ENCODE peak calls at places on chromosomes 7 and 10, in ten cellular contexts. T is gastrocnemius medialis, F is MM.1S, I is brain microvascular endothelial cell, N is tibial nerve, G is heart right ventricle, A is ovary, R is IMR-90, X is lung, Y is vagina. K is an unnamed sample. For H3K36me3, the result is how much of the 10 kb centered on the place peaks cover.

GRCh38 chr7:74183142-74183541 is 9.0 kb downstream of the EIF4H start:
- DNase-seq in T (no peak), Y (no peak), G (no peak), N (no peak), F (no peak), I (no peak), X (no peak), R (no peak), A (peak), K (no peak)

GRCh38 chr7:25060487-25061055 is 64.5 kb downstream of the CYCS start:
- DNase-seq in G (no peak), F (no peak), T (no peak), Y (no peak), X (no peak), I (no peak), R (no peak), A (no peak), N (no peak), K (no peak)

GRCh38 chr10:78686444-78687060 is 382.2 kb upstream of the ZMIZ1 start:
- DNase-seq in N (no peak), A (no peak), Y (peak), R (no peak), G (no peak), X (no peak), F (no peak), I (no peak), T (no peak), K (no peak)

GRCh38 chr7:106844286-106844997 is 20.6 kb upstream of the PIK3CG start:
- DNase-seq in X (no peak), A (no peak), G (no peak), I (no peak), F (no peak), T (no peak), N (no peak), Y (no peak), R (no peak), K (no peak)

GRCh38 chr10:25017661-25018060 is 1.2 kb downstream of the THNSL1 start:
- DNase-seq in A (no peak), X (no peak), Y (no peak), I (no peak), G (no peak), T (no peak), N (no peak), R (no peak), F (no peak), K (no peak)

GRCh38 chr10:101840741-101841453 is 2.7 kb downstream of the KCNIP2 start:
- DNase-seq in I (peak), T (peak), A (peak), R (peak), Y (no peak), F (peak), X (peak), G (peak), N (peak), K (peak)

GRCh38 chr10:48774416-48775205 is 89.9 kb downstream of the WDFY4 start:
- DNase-seq in I (no peak), X (no peak), N (no peak), Y (peak), R (no peak), A (no peak), G (no peak), F (no peak), T (no peak), K (no peak)

GRCh38 chr7:157494506-157495176 is 157.8 kb downstream of the DNAJB6 start:
- DNase-seq in G (no peak), A (no peak), I (no peak), X (no peak), R (no peak), N (no peak), F (no peak), T (no peak), Y (no peak), K (no peak)

GRCh38 chr7:18064242-18064838 is 36.7 kb upstream of the PRPS1L1 start:
- DNase-seq in X (no peak), G (no peak), Y (no peak), N (no peak), T (no peak), I (peak), F (peak), R (no peak), A (no peak), K (no peak)

GRCh38 chr10:109214916-109215740 is 708.2 kb downstream of the XPNPEP1 start:
- DNase-seq in A (no peak), X (no peak), N (no peak), F (no peak), T (no peak), R (no peak), Y (no peak), G (no peak), I (no peak), K (no peak)

GRCh38 chr10:78255796-78256638 is 222.4 kb downstream of the RPS24 start:
- DNase-seq in F (no peak), Y (no peak), N (no peak), A (peak), X (peak), G (no peak), I (peak), R (peak), T (peak), K (no peak)

GRCh38 chr10:110701618-110701971 is 57.5 kb downstream of the RBM20 start:
- DNase-seq in F (no peak), R (no peak), A (no peak), N (no peak), T (no peak), X (no peak), Y (no peak), I (no peak), G (no peak), K (no peak)

GRCh38 chr10:31745612-31746376 is 182.8 kb downstream of the ARHGAP12 start:
- DNase-seq in N (no peak), F (no peak), I (peak), T (no peak), G (no peak), A (no peak), R (peak), Y (no peak), X (no peak), K (no peak)

GRCh38 chr10:129970404-129971364 is 6.6 kb upstream of the EBF3 start:
- DNase-seq in F (no peak), I (no peak), Y (no peak), R (no peak), N (no peak), T (no peak), G (peak), A (no peak), X (no peak), K (no peak)

GRCh38 chr10:77308084-77308732 is 329.4 kb downstream of the KCNMA1 start:
- DNase-seq in A (no peak), F (no peak), X (no peak), N (no peak), R (no peak), T (no peak), Y (no peak), G (no peak), I (no peak), K (no peak)

GRCh38 chr7:123480107-123480506 is 54.3 kb downstream of the IQUB start:
- DNase-seq in X (no peak), G (no peak), A (no peak), F (no peak), I (no peak), R (no peak), T (no peak), Y (no peak), N (no peak), K (no peak)
- H3K4me3 ChIP-seq in X (no peak), G (no peak), A (no peak), F (no peak), I (no peak), R (no peak), T (no peak), Y (no peak), N (no peak), K (no peak)

GRCh38 chr10:104327745-104328635 is 10.3 kb downstream of the ITPRIP start:
- DNase-seq in R (peak), Y (no peak), A (peak), G (peak), T (no peak), N (peak), I (peak), X (no peak), F (no peak), K (no peak)
- TF ChIP-seq CTCF in R (peak), Y (no peak), A (no peak), G (no peak), T (no peak), N (no peak), I (peak), X (no peak), F (no peak), K (no peak)

GRCh38 chr7:64997164-64997908 is 6.5 kb upstream of the ZNF117 start:
- DNase-seq in A (no peak), X (no peak), F (no peak), T (no peak), Y (no peak), I (no peak), R (no peak), G (no peak), N (no peak), K (no peak)
- H3K36me3 ChIP-seq in A (under half), X (under half), F (under half), T (under half), Y (under half), I (under half), R (under half), G (under half), N (half or more), K (under half)

GRCh38 chr10:103765981-103766380 is 89.4 kb downstream of the SH3PXD2A start:
- DNase-seq in I (no peak), A (no peak), N (no peak), F (peak), Y (no peak), R (peak), T (peak), G (peak), X (no peak), K (no peak)
- H3K4me3 ChIP-seq in I (no peak), A (no peak), N (no peak), F (no peak), Y (no peak), R (no peak), T (no peak), G (no peak), X (no peak), K (no peak)

GRCh38 chr10:83965473-83965872 is 173.8 kb upstream of the GHITM start:
- DNase-seq in A (no peak), I (no peak), G (no peak), T (no peak), X (no peak), Y (no peak), N (no peak), R (no peak), F (no peak), K (no peak)

GRCh38 chr10:83959330-83959729 is 180.0 kb upstream of the GHITM start:
- DNase-seq in G (no peak), N (no peak), Y (no peak), R (no peak), A (no peak), I (no peak), F (peak), T (no peak), X (no peak), K (no peak)

GRCh38 chr10:83963446-83963845 is 175.9 kb upstream of the GHITM start:
- DNase-seq in N (no peak), R (no peak), T (no peak), F (no peak), Y (no peak), X (no peak), A (peak), I (no peak), G (no peak), K (no peak)

GRCh38 chr10:83960125-83960524 is 179.2 kb upstream of the GHITM start:
- DNase-seq in R (no peak), G (no peak), A (no peak), T (no peak), N (no peak), Y (no peak), F (no peak), I (no peak), X (no peak), K (no peak)

DNA sequence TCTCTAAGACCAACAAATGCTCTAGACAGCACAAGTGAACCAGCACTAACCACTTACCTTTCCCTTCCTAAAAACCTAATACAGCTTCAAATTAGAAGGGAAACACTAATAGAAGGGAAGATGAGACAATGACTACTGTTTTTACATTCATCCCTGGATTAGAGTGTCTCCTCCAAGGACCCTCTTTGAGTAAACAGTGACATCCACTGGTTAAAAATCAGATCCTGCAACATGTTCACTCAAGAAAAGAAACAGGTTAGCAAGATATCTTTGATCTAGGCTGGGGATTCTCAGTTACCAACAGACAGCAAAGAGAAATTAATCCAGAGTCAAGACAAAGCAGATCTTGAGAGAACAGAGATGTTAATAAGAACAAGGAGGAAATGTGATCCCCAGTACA is 177.7 kb upstream of the GHITM start:
- DNase-seq in X (no peak), N (no peak), T (no peak), G (no peak), R (no peak), Y (no peak), I (no peak), A (no peak), F (no peak), K (no peak)
- TF ChIP-seq CTCF in X (no peak), N (no peak), T (no peak), G (no peak), R (no peak), Y (no peak), I (no peak), A (no peak), F (no peak), K (no peak)

DNA sequence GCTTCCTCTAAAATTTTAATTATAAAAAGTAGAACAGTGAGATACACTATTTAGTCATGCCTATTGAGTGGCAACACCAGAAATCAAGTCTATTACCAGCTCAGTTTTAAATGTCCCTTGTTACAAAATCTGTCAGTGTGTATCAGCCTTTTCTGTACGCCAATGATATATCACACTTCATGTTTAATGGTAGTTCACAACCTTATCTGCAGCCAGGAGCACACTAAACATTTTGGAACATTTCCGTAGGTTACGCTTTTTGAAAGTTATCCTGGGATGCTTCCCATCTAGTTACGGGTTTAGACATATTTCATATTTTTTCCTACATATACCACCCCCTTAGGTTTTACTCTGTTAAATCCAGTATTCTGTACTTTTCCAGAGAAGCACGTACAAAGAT is 5.4 kb downstream of the HNRNPA2B1 start:
- DNase-seq in I (no peak), N (no peak), A (no peak), R (no peak), F (no peak), G (no peak), Y (no peak), T (no peak), X (no peak), K (no peak)
- H3K36me3 ChIP-seq in I (half or more), N (half or more), A (under half), R (under half), F (half or more), G (half or more), Y (under half), T (under half), X (under half), K (under half)

GRCh38 chr10:91883549-91884542 is 25.4 kb downstream of the FGFBP3 start:
- DNase-seq in N (peak), T (peak), Y (no peak), A (peak), X (no peak), I (peak), F (no peak), G (no peak), R (peak), K (no peak)

GRCh38 chr10:91875156-91875555 is 34.1 kb downstream of the FGFBP3 start:
- DNase-seq in R (no peak), T (no peak), F (no peak), A (no peak), G (no peak), Y (no peak), N (no peak), I (no peak), X (no peak), K (no peak)

GRCh38 chr10:91880310-91880709 is 29.0 kb downstream of the FGFBP3 start:
- DNase-seq in R (no peak), F (no peak), X (no peak), N (no peak), T (no peak), I (no peak), A (no peak), G (no peak), Y (no peak), K (no peak)

GRCh38 chr10:91875779-91876178 is 33.5 kb downstream of the FGFBP3 start:
- DNase-seq in F (no peak), G (no peak), T (no peak), A (no peak), N (no peak), R (no peak), Y (no peak), I (no peak), X (no peak), K (no peak)

GRCh38 chr10:91879514-91880170 is 29.6 kb downstream of the FGFBP3 start:
- DNase-seq in A (no peak), N (no peak), R (no peak), X (no peak), F (no peak), I (no peak), T (no peak), G (no peak), Y (no peak), K (no peak)
- H3K4me3 ChIP-seq in A (no peak), N (no peak), R (no peak), X (no peak), F (no peak), I (no peak), T (no peak), G (no peak), Y (no peak), K (no peak)

K was measured in GM06990.